ENCODE peak calls at places on chromosomes 7 and 10, in seven cellular contexts. F, I, N, U, K, Z and E are unnamed samples.

GRCh38 chr7:35533877-35534276 is 161.1 kb downstream of the HERPUD2 start:
- DNase-seq in F (no peak), I (no peak), N (no peak), U (no peak), K (no peak), Z (peak), E (no peak)

GRCh38 chr7:74482629-74483401 is 29.1 kb downstream of the GTF2IRD1 start:
- DNase-seq in F (peak), I (peak), N (peak), U (peak), K (peak), Z (peak), E (peak)

GRCh38 chr10:90969148-90969547 is 48.3 kb upstream of the ANKRD1 start:
- DNase-seq in F (peak), I (peak), N (no peak), U (peak), K (peak), Z (no peak), E (no peak)

GRCh38 chr10:48523212-48523819 is 81.6 kb downstream of the ARHGAP22 start:
- DNase-seq in F (peak), I (peak), N (peak), U (no peak), K (peak), Z (no peak), E (no peak)

GRCh38 chr10:124598773-124599587 is 137.4 kb downstream of the LHPP start:
- DNase-seq in F (no peak), I (no peak), N (no peak), U (no peak), K (no peak), Z (no peak), E (no peak)

GRCh38 chr7:117401293-117402002 is 25.8 kb downstream of the ASZ1 start:
- DNase-seq in F (peak), I (no peak), N (no peak), U (no peak), K (peak), Z (peak), E (peak)

GRCh38 chr10:103281753-103282152 is 4.8 kb downstream of the INA start:
- DNase-seq in F (peak), I (no peak), N (no peak), U (no peak), K (no peak), Z (peak), E (peak)

GRCh38 chr7:101502466-101503098 is 126.5 kb downstream of the MYL10 start:
- DNase-seq in F (no peak), I (no peak), N (no peak), U (no peak), K (no peak), Z (no peak), E (no peak)

GRCh38 chr10:114256822-114257221 is 17.8 kb downstream of the VWA2 start:
- DNase-seq in F (no peak), I (no peak), N (no peak), U (no peak), K (no peak), Z (no peak), E (no peak)

GRCh38 chr10:73136627-73137026 is 26.4 kb downstream of the NUDT13 start:
- DNase-seq in F (no peak), I (peak), N (no peak), U (no peak), K (peak), Z (no peak), E (no peak)

GRCh38 chr7:131374821-131375220 is 47.1 kb downstream of the MKLN1 start:
- DNase-seq in F (no peak), I (no peak), N (no peak), U (no peak), K (no peak), Z (no peak), E (no peak)

GRCh38 chr7:48105045-48105444 is 16.0 kb downstream of the UPP1 start:
- DNase-seq in F (no peak), I (no peak), N (no peak), U (no peak), K (no peak), Z (no peak), E (no peak)

GRCh38 chr7:155416646-155417380 is 41.1 kb upstream of the EN2 start:
- DNase-seq in F (no peak), I (no peak), N (no peak), U (no peak), K (no peak), Z (no peak), E (no peak)

GRCh38 chr10:25575343-25575742 is 358.7 kb upstream of the MYO3A start:
- DNase-seq in F (no peak), I (no peak), N (no peak), U (no peak), K (no peak), Z (no peak), E (no peak)

GRCh38 chr10:88657901-88658300 is 6.3 kb upstream of the LIPF start:
- DNase-seq in F (peak), I (peak), N (no peak), U (no peak), K (peak), Z (no peak), E (peak)

GRCh38 chr7:94274828-94275227 is 119.9 kb upstream of the COL1A2 start:
- DNase-seq in F (no peak), I (no peak), N (no peak), U (no peak), K (no peak), Z (no peak), E (no peak)

GRCh38 chr10:20855398-20856038 is 41.6 kb downstream of the NEBL start:
- DNase-seq in F (peak), I (peak), N (no peak), U (no peak), K (peak), Z (peak), E (peak)

GRCh38 chr7:21507627-21508343 is 35.1 kb upstream of the DNAH11 start:
- DNase-seq in F (peak), I (peak), N (peak), U (no peak), K (peak), Z (peak), E (peak)

GRCh38 chr10:12960431-12960898 is 41.0 kb downstream of the CCDC3 start:
- DNase-seq in F (no peak), I (no peak), N (no peak), U (no peak), K (no peak), Z (no peak), E (peak)

GRCh38 chr7:155204744-155205367 is 92.8 kb upstream of the INSIG1 start:
- DNase-seq in F (no peak), I (no peak), N (no peak), U (no peak), K (no peak), Z (no peak), E (no peak)

GRCh38 chr7:111495173-111495572 is 67.1 kb downstream of the IMMP2L start:
- DNase-seq in F (no peak), I (no peak), N (no peak), U (no peak), K (no peak), Z (no peak), E (no peak)

GRCh38 chr10:17453377-17454091 is 861 bp downstream of the ST8SIA6 start:
- DNase-seq in F (peak), I (no peak), N (no peak), U (no peak), K (peak), Z (no peak), E (no peak)

GRCh38 chr7:77665161-77665560 is 31.1 kb upstream of the RSBN1L start:
- DNase-seq in F (peak), I (no peak), N (no peak), U (no peak), K (no peak), Z (no peak), E (no peak)

GRCh38 chr7:43559171-43559938 is 23.6 kb upstream of the STK17A start:
- DNase-seq in F (no peak), I (no peak), N (no peak), U (no peak), K (no peak), Z (no peak), E (no peak)

GRCh38 chr7:70135656-70136055 is 537.4 kb downstream of the AUTS2 start:
- DNase-seq in F (no peak), I (no peak), N (no peak), U (no peak), K (no peak), Z (no peak), E (no peak)

GRCh38 chr7:111357691-111358090 is 204.6 kb downstream of the IMMP2L start:
- DNase-seq in F (peak), I (peak), N (no peak), U (no peak), K (peak), Z (no peak), E (peak)

GRCh38 chr7:2107386-2108085 is 125.2 kb downstream of the MAD1L1 start:
- DNase-seq in F (no peak), I (no peak), N (no peak), U (no peak), K (no peak), Z (no peak), E (peak)

GRCh38 chr7:137847418-137848050 is 760 bp upstream of the DGKI start:
- DNase-seq in F (peak), I (peak), N (no peak), U (no peak), K (peak), Z (no peak), E (no peak)

GRCh38 chr7:101217388-101218235 is at the start of the genes PLOD3 and ZNHIT1:
- DNase-seq in F (peak), I (peak), N (peak), U (peak), K (peak), Z (peak), E (peak)

GRCh38 chr10:62050627-62050924 is 149.1 kb downstream of the ARID5B start:
- DNase-seq in F (no peak), I (peak), N (no peak), U (no peak), K (no peak), Z (no peak), E (no peak)

GRCh38 chr10:62049815-62050626 is 148.5 kb downstream of the ARID5B start:
- DNase-seq in F (peak), I (peak), N (no peak), U (no peak), K (peak), Z (no peak), E (peak)

GRCh38 chr10:62048473-62048872 is 147.0 kb downstream of the ARID5B start:
- DNase-seq in F (no peak), I (no peak), N (no peak), U (no peak), K (no peak), Z (no peak), E (no peak)

GRCh38 chr10:62047960-62048383 is 146.5 kb downstream of the ARID5B start:
- DNase-seq in F (peak), I (peak), N (no peak), U (peak), K (peak), Z (peak), E (no peak)

GRCh38 chr10:62048919-62049636 is 147.6 kb downstream of the ARID5B start:
- DNase-seq in F (peak), I (peak), N (no peak), U (peak), K (peak), Z (peak), E (peak)
- H3K4me3 ChIP-seq in F (peak), I (peak), N (no peak), U (peak), K (peak), Z (no peak), E (peak)

GRCh38 chr10:119769886-119770285 is 44.0 kb downstream of the INPP5F start:
- DNase-seq in F (peak), I (peak), N (no peak), U (no peak), K (peak), Z (no peak), E (no peak)
- H3K4me3 ChIP-seq in F (peak), I (no peak), N (no peak), U (no peak), K (no peak), Z (no peak), E (peak)

DNA sequence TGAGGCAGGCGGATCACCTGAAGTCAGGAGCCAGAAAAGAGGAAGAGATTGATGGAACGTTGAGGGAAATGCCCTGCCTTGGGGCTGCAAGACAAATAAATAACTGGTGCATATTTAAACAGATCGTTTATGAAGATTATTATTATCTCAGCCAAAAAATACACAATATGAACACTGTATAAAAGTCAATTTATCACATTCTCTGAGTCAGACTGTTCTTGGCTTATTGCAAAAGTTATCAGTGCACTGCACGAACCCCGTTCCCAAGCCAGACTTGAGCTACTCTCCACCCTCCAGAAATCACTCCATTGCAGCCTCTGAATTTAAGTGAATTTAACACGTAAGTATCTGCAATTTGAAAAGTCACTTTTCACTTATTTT is 1.6 kb downstream of the DNMBP start:
- DNase-seq in F (peak), I (peak), N (no peak), U (no peak), K (peak), Z (no peak), E (no peak)
- H3K4me3 ChIP-seq in F (peak), I (peak), N (peak), U (peak), K (peak), Z (no peak), E (peak)

DNA sequence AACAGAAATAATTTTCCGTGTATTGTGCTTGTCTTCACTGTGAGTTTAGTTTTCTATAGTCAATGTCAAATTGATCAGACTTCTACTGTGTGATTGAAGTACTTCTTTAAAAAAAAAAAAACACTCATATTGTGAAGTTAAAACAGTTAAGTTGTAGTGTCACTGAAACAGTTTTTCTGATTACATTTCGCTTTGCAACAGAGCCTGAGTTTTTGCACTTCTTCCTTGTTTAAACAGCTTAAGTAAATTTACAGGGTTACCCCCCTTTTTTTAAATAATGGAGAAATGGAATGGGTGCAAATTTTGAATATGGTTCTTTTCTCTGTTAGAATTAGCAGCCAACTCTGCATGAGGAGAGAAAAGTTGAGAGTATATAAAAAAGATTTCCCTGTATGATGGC is 117.3 kb downstream of the VTI1A start:
- DNase-seq in F (no peak), I (no peak), N (no peak), U (no peak), K (no peak), Z (no peak), E (no peak)
- H3K4me3 ChIP-seq in F (no peak), I (no peak), N (no peak), U (no peak), K (no peak), Z (no peak), E (no peak)

GRCh38 chr10:6045600-6046457 is 16.3 kb downstream of the IL2RA start:
- DNase-seq in F (no peak), I (no peak), N (no peak), U (no peak), K (no peak), Z (no peak), E (no peak)
- H3K4me3 ChIP-seq in F (no peak), I (no peak), N (no peak), U (no peak), K (no peak), Z (no peak), E (no peak)

GRCh38 chr7:97119747-97120146 is 2.2 kb downstream of the SDHAF3 start:
- DNase-seq in F (no peak), I (no peak), N (no peak), U (no peak), K (no peak), Z (no peak), E (no peak)
- H3K4me3 ChIP-seq in F (no peak), I (no peak), N (no peak), U (no peak), K (no peak), Z (peak), E (no peak)